ENCODE peak calls at places on chromosomes 13 and 19, in six cellular contexts. U, T, J, M, S and K are unnamed samples.

GRCh38 chr13:112392719-112393118 is 16.6 kb downstream of the SPACA7 start:
- DNase-seq in U (no peak), T (no peak), J (no peak), M (no peak), S (no peak), K (no peak)

GRCh38 chr13:99351772-99352171 is 44.6 kb upstream of the GPR183 start:
- DNase-seq in U (no peak), T (no peak), J (no peak), M (no peak), S (no peak), K (no peak)

GRCh38 chr13:40452741-40453665 is 213.4 kb downstream of the FOXO1 start:
- DNase-seq in U (peak), T (no peak), J (no peak), M (no peak), S (no peak), K (no peak)

GRCh38 chr19:40411958-40412499 is 1.1 kb downstream of the PRX start:
- DNase-seq in U (no peak), T (no peak), J (no peak), M (no peak), S (no peak), K (no peak)

GRCh38 chr13:49046534-49046933 is 70.8 kb downstream of the FNDC3A start:
- DNase-seq in U (no peak), T (no peak), J (no peak), M (no peak), S (no peak), K (no peak)

GRCh38 chr13:98143601-98144500 is 957 bp downstream of the FARP1 start:
- DNase-seq in U (peak), T (no peak), J (no peak), M (no peak), S (no peak), K (no peak)

GRCh38 chr19:18292810-18293641 is 11.6 kb upstream of the JUND start:
- DNase-seq in U (peak), T (peak), J (peak), M (peak), S (peak), K (peak)

GRCh38 chr19:22532388-22533310 is 101.5 kb upstream of the ZNF492 start:
- DNase-seq in U (no peak), T (no peak), J (peak), M (no peak), S (no peak), K (no peak)

GRCh38 chr19:46812898-46813569 is 24.6 kb upstream of the SLC1A5 start:
- DNase-seq in U (no peak), T (no peak), J (peak), M (no peak), S (peak), K (no peak)

GRCh38 chr19:18865973-18866799 is 29.8 kb downstream of the CERS1 start:
- DNase-seq in U (peak), T (no peak), J (no peak), M (peak), S (peak), K (peak)

GRCh38 chr19:5171711-5172110 is 168.9 kb downstream of the PTPRS start:
- DNase-seq in U (no peak), T (no peak), J (no peak), M (no peak), S (peak), K (no peak)

GRCh38 chr13:30121666-30122065 is 185.7 kb downstream of the KATNAL1 start:
- DNase-seq in U (no peak), T (no peak), J (no peak), M (no peak), S (no peak), K (no peak)

GRCh38 chr13:48370815-48371214 is 42.1 kb downstream of the LPAR6 start:
- DNase-seq in U (no peak), T (no peak), J (no peak), M (no peak), S (no peak), K (no peak)

GRCh38 chr13:33050161-33050560 is 33.9 kb downstream of the KL start:
- DNase-seq in U (no peak), T (no peak), J (no peak), M (no peak), S (no peak), K (no peak)

GRCh38 chr19:40403262-40403984 is 9.8 kb downstream of the PRX start:
- DNase-seq in U (peak), T (peak), J (peak), M (peak), S (peak), K (peak)

GRCh38 chr19:55189424-55189823 is 9.3 kb upstream of the SYT5 start:
- DNase-seq in U (peak), T (peak), J (no peak), M (no peak), S (peak), K (no peak)

GRCh38 chr13:23901365-23901764 is 4.1 kb upstream of the C1QTNF9B start:
- DNase-seq in U (no peak), T (no peak), J (no peak), M (no peak), S (no peak), K (no peak)

GRCh38 chr19:38031423-38031770 is 124.4 kb downstream of the SIPA1L3 start:
- DNase-seq in U (no peak), T (no peak), J (no peak), M (no peak), S (no peak), K (no peak)

GRCh38 chr19:8252922-8253589 is 43.9 kb downstream of the CERS4 start:
- DNase-seq in U (peak), T (peak), J (peak), M (peak), S (peak), K (peak)

GRCh38 chr13:91381371-91381770 is 17.1 kb upstream of the GPC5 start:
- DNase-seq in U (no peak), T (no peak), J (no peak), M (no peak), S (no peak), K (no peak)

GRCh38 chr19:6087074-6087506 is 23.2 kb downstream of the RFX2 start:
- DNase-seq in U (no peak), T (no peak), J (no peak), M (peak), S (peak), K (peak)

GRCh38 chr19:56566904-56567273 is 379 bp upstream of the ZNF470 start:
- DNase-seq in U (peak), T (no peak), J (peak), M (peak), S (no peak), K (no peak)

GRCh38 chr19:47093841-47094240 is 19.7 kb downstream of the ZC3H4 start:
- DNase-seq in U (no peak), T (no peak), J (no peak), M (no peak), S (no peak), K (peak)

GRCh38 chr13:31793246-31793645 is 53.9 kb downstream of the RXFP2 start:
- DNase-seq in U (no peak), T (no peak), J (no peak), M (no peak), S (no peak), K (no peak)

GRCh38 chr13:113140677-113141590 is 17.5 kb upstream of the PROZ start:
- DNase-seq in U (no peak), T (no peak), J (no peak), M (no peak), S (no peak), K (no peak)

GRCh38 chr19:13835791-13836723 is 40.8 kb downstream of the ZSWIM4 start:
- DNase-seq in U (peak), T (no peak), J (peak), M (no peak), S (no peak), K (no peak)

GRCh38 chr13:75482070-75482819 is at the start of gene TBC1D4:
- DNase-seq in U (peak), T (peak), J (peak), M (peak), S (peak), K (peak)

GRCh38 chr13:32902898-32903297 is 113.3 kb upstream of the KL start:
- DNase-seq in U (peak), T (no peak), J (no peak), M (no peak), S (peak), K (no peak)

GRCh38 chr19:459724-460511 is 915 bp downstream of the SHC2 start:
- DNase-seq in U (no peak), T (no peak), J (peak), M (peak), S (peak), K (no peak)

GRCh38 chr19:15191982-15192381 is 8.8 kb downstream of the NOTCH3 start:
- DNase-seq in U (no peak), T (no peak), J (no peak), M (no peak), S (no peak), K (no peak)

GRCh38 chr13:75353786-75354193 is 128.2 kb downstream of the TBC1D4 start:
- DNase-seq in U (peak), T (no peak), J (no peak), M (no peak), S (no peak), K (no peak)

GRCh38 chr19:48713041-48713863 is 6.3 kb downstream of the MAMSTR start:
- DNase-seq in U (no peak), T (no peak), J (no peak), M (peak), S (peak), K (no peak)

GRCh38 chr13:51276684-51277083 is 54.5 kb downstream of the FAM124A start:
- DNase-seq in U (peak), T (no peak), J (no peak), M (no peak), S (no peak), K (no peak)

GRCh38 chr13:59666504-59666903 is 497.2 kb downstream of the DIAPH3 start:
- DNase-seq in U (no peak), T (no peak), J (no peak), M (no peak), S (no peak), K (no peak)

GRCh38 chr19:19122902-19123301 is 15.4 kb downstream of the TMEM161A start:
- DNase-seq in U (no peak), T (no peak), J (no peak), M (no peak), S (no peak), K (no peak)